ENCODE peak calls at places on chromosomes 7 and 10, in ten cellular contexts. One of them, this sample, is unnamed.

GRCh38 chr7:98755138-98755898 is 114.5 kb downstream of the TMEM130 start:
- DNase-seq in SW 1271: no peak
- DNase-seq in GM23338: peak
- DNase-seq in CD4-positive, CD25-positive, alpha-beta regulatory T cell: no peak
- DNase-seq in A172: no peak
- DNase-seq in activated CD8-positive, alpha-beta memory T cell treated with anti-CD3 and anti-CD28 coated beads for 4 hours: no peak
- DNase-seq in activated naive CD8-positive, alpha-beta T cell treated with anti-CD3 and anti-CD28 coated beads, Interleukin-2, amount 10 ng/mL, durations not matched to agents 7 days and 5 days: no peak
- DNase-seq in HAP-1: no peak
- DNase-seq in anterior cingulate cortex: no peak
- DNase-seq in ACHN: no peak
- DNase-seq in this sample: no peak

GRCh38 chr7:50308301-50309129 is 4.0 kb downstream of the IKZF1 start:
- DNase-seq in activated naive CD8-positive, alpha-beta T cell treated with anti-CD3 and anti-CD28 coated beads, Interleukin-2, amount 10 ng/mL, durations not matched to agents 7 days and 5 days: peak
- DNase-seq in GM23338: no peak
- DNase-seq in CD4-positive, CD25-positive, alpha-beta regulatory T cell: no peak
- DNase-seq in SW 1271: no peak
- DNase-seq in A172: no peak
- DNase-seq in ACHN: no peak
- DNase-seq in anterior cingulate cortex: no peak
- DNase-seq in HAP-1: no peak
- DNase-seq in activated CD8-positive, alpha-beta memory T cell treated with anti-CD3 and anti-CD28 coated beads for 4 hours: no peak
- DNase-seq in this sample: no peak

GRCh38 chr7:142669074-142669654 is 80.1 kb upstream of the PRSS1 start:
- DNase-seq in activated naive CD8-positive, alpha-beta T cell treated with anti-CD3 and anti-CD28 coated beads, Interleukin-2, amount 10 ng/mL, durations not matched to agents 7 days and 5 days: no peak
- DNase-seq in A172: peak
- DNase-seq in SW 1271: no peak
- DNase-seq in activated CD8-positive, alpha-beta memory T cell treated with anti-CD3 and anti-CD28 coated beads for 4 hours: no peak
- DNase-seq in HAP-1: peak
- DNase-seq in CD4-positive, CD25-positive, alpha-beta regulatory T cell: peak
- DNase-seq in ACHN: peak
- DNase-seq in GM23338: peak
- DNase-seq in anterior cingulate cortex: no peak
- DNase-seq in this sample: peak

GRCh38 chr10:62559481-62560206 is 185.5 kb downstream of the ZNF365 start:
- DNase-seq in anterior cingulate cortex: no peak
- DNase-seq in HAP-1: no peak
- DNase-seq in activated naive CD8-positive, alpha-beta T cell treated with anti-CD3 and anti-CD28 coated beads, Interleukin-2, amount 10 ng/mL, durations not matched to agents 7 days and 5 days: no peak
- DNase-seq in GM23338: no peak
- DNase-seq in ACHN: no peak
- DNase-seq in CD4-positive, CD25-positive, alpha-beta regulatory T cell: no peak
- DNase-seq in SW 1271: no peak
- DNase-seq in activated CD8-positive, alpha-beta memory T cell treated with anti-CD3 and anti-CD28 coated beads for 4 hours: no peak
- DNase-seq in A172: no peak
- DNase-seq in this sample: no peak

GRCh38 chr7:130883928-130884327 is 149.9 kb upstream of the KLF14 start:
- DNase-seq in anterior cingulate cortex: no peak
- DNase-seq in GM23338: no peak
- DNase-seq in HAP-1: no peak
- DNase-seq in activated naive CD8-positive, alpha-beta T cell treated with anti-CD3 and anti-CD28 coated beads, Interleukin-2, amount 10 ng/mL, durations not matched to agents 7 days and 5 days: no peak
- DNase-seq in ACHN: no peak
- DNase-seq in CD4-positive, CD25-positive, alpha-beta regulatory T cell: no peak
- DNase-seq in A172: no peak
- DNase-seq in activated CD8-positive, alpha-beta memory T cell treated with anti-CD3 and anti-CD28 coated beads for 4 hours: no peak
- DNase-seq in SW 1271: no peak
- DNase-seq in this sample: no peak

GRCh38 chr10:86960863-86961434 is 2.5 kb downstream of the SNCG start:
- DNase-seq in ACHN: no peak
- DNase-seq in anterior cingulate cortex: no peak
- DNase-seq in activated CD8-positive, alpha-beta memory T cell treated with anti-CD3 and anti-CD28 coated beads for 4 hours: no peak
- DNase-seq in HAP-1: no peak
- DNase-seq in A172: no peak
- DNase-seq in activated naive CD8-positive, alpha-beta T cell treated with anti-CD3 and anti-CD28 coated beads, Interleukin-2, amount 10 ng/mL, durations not matched to agents 7 days and 5 days: no peak
- DNase-seq in CD4-positive, CD25-positive, alpha-beta regulatory T cell: no peak
- DNase-seq in GM23338: no peak
- DNase-seq in SW 1271: no peak
- DNase-seq in this sample: no peak

GRCh38 chr10:116001266-116001857 is 271.6 kb downstream of the GFRA1 start:
- DNase-seq in activated naive CD8-positive, alpha-beta T cell treated with anti-CD3 and anti-CD28 coated beads, Interleukin-2, amount 10 ng/mL, durations not matched to agents 7 days and 5 days: no peak
- DNase-seq in anterior cingulate cortex: no peak
- DNase-seq in GM23338: no peak
- DNase-seq in A172: no peak
- DNase-seq in HAP-1: no peak
- DNase-seq in ACHN: no peak
- DNase-seq in activated CD8-positive, alpha-beta memory T cell treated with anti-CD3 and anti-CD28 coated beads for 4 hours: no peak
- DNase-seq in CD4-positive, CD25-positive, alpha-beta regulatory T cell: no peak
- DNase-seq in SW 1271: no peak
- DNase-seq in this sample: no peak

GRCh38 chr7:117907058-117907633 is 33.9 kb upstream of the CTTNBP2 start:
- DNase-seq in activated CD8-positive, alpha-beta memory T cell treated with anti-CD3 and anti-CD28 coated beads for 4 hours: no peak
- DNase-seq in SW 1271: no peak
- DNase-seq in HAP-1: peak
- DNase-seq in A172: no peak
- DNase-seq in ACHN: no peak
- DNase-seq in CD4-positive, CD25-positive, alpha-beta regulatory T cell: no peak
- DNase-seq in anterior cingulate cortex: no peak
- DNase-seq in activated naive CD8-positive, alpha-beta T cell treated with anti-CD3 and anti-CD28 coated beads, Interleukin-2, amount 10 ng/mL, durations not matched to agents 7 days and 5 days: no peak
- DNase-seq in GM23338: peak
- DNase-seq in this sample: no peak

GRCh38 chr10:51029172-51029641 is 45.1 kb upstream of the PRKG1 start:
- DNase-seq in activated CD8-positive, alpha-beta memory T cell treated with anti-CD3 and anti-CD28 coated beads for 4 hours: no peak
- DNase-seq in SW 1271: no peak
- DNase-seq in anterior cingulate cortex: no peak
- DNase-seq in activated naive CD8-positive, alpha-beta T cell treated with anti-CD3 and anti-CD28 coated beads, Interleukin-2, amount 10 ng/mL, durations not matched to agents 7 days and 5 days: no peak
- DNase-seq in GM23338: no peak
- DNase-seq in CD4-positive, CD25-positive, alpha-beta regulatory T cell: no peak
- DNase-seq in ACHN: no peak
- DNase-seq in A172: no peak
- DNase-seq in HAP-1: no peak
- DNase-seq in this sample: no peak

GRCh38 chr7:26046150-26046549 is 105.8 kb upstream of the NFE2L3 start:
- DNase-seq in GM23338: no peak
- DNase-seq in activated naive CD8-positive, alpha-beta T cell treated with anti-CD3 and anti-CD28 coated beads, Interleukin-2, amount 10 ng/mL, durations not matched to agents 7 days and 5 days: no peak
- DNase-seq in ACHN: peak
- DNase-seq in A172: no peak
- DNase-seq in SW 1271: no peak
- DNase-seq in anterior cingulate cortex: no peak
- DNase-seq in HAP-1: no peak
- DNase-seq in CD4-positive, CD25-positive, alpha-beta regulatory T cell: no peak
- DNase-seq in activated CD8-positive, alpha-beta memory T cell treated with anti-CD3 and anti-CD28 coated beads for 4 hours: no peak
- DNase-seq in this sample: no peak

GRCh38 chr10:110174201-110174600 is 33.2 kb upstream of the MXI1 start:
- DNase-seq in activated naive CD8-positive, alpha-beta T cell treated with anti-CD3 and anti-CD28 coated beads, Interleukin-2, amount 10 ng/mL, durations not matched to agents 7 days and 5 days: no peak
- DNase-seq in A172: no peak
- DNase-seq in GM23338: no peak
- DNase-seq in CD4-positive, CD25-positive, alpha-beta regulatory T cell: no peak
- DNase-seq in ACHN: no peak
- DNase-seq in SW 1271: no peak
- DNase-seq in anterior cingulate cortex: no peak
- DNase-seq in activated CD8-positive, alpha-beta memory T cell treated with anti-CD3 and anti-CD28 coated beads for 4 hours: no peak
- DNase-seq in HAP-1: peak
- DNase-seq in this sample: no peak

GRCh38 chr7:140196361-140197217 is 19.8 kb upstream of the KDM7A start:
- DNase-seq in A172: peak
- DNase-seq in CD4-positive, CD25-positive, alpha-beta regulatory T cell: no peak
- DNase-seq in HAP-1: no peak
- DNase-seq in activated naive CD8-positive, alpha-beta T cell treated with anti-CD3 and anti-CD28 coated beads, Interleukin-2, amount 10 ng/mL, durations not matched to agents 7 days and 5 days: no peak
- DNase-seq in GM23338: no peak
- DNase-seq in ACHN: no peak
- DNase-seq in anterior cingulate cortex: no peak
- DNase-seq in SW 1271: no peak
- DNase-seq in activated CD8-positive, alpha-beta memory T cell treated with anti-CD3 and anti-CD28 coated beads for 4 hours: no peak
- DNase-seq in this sample: no peak

GRCh38 chr10:112562803-112563663 is 116.0 kb downstream of the VTI1A start:
- DNase-seq in GM23338: no peak
- DNase-seq in HAP-1: no peak
- DNase-seq in activated CD8-positive, alpha-beta memory T cell treated with anti-CD3 and anti-CD28 coated beads for 4 hours: no peak
- DNase-seq in anterior cingulate cortex: no peak
- DNase-seq in A172: no peak
- DNase-seq in CD4-positive, CD25-positive, alpha-beta regulatory T cell: no peak
- DNase-seq in ACHN: no peak
- DNase-seq in SW 1271: no peak
- DNase-seq in activated naive CD8-positive, alpha-beta T cell treated with anti-CD3 and anti-CD28 coated beads, Interleukin-2, amount 10 ng/mL, durations not matched to agents 7 days and 5 days: no peak
- DNase-seq in this sample: peak

GRCh38 chr10:81872206-81872605 is 2.8 kb upstream of the NRG3 start:
- DNase-seq in CD4-positive, CD25-positive, alpha-beta regulatory T cell: no peak
- DNase-seq in ACHN: peak
- DNase-seq in SW 1271: no peak
- DNase-seq in A172: peak
- DNase-seq in activated naive CD8-positive, alpha-beta T cell treated with anti-CD3 and anti-CD28 coated beads, Interleukin-2, amount 10 ng/mL, durations not matched to agents 7 days and 5 days: no peak
- DNase-seq in HAP-1: no peak
- DNase-seq in anterior cingulate cortex: no peak
- DNase-seq in GM23338: no peak
- DNase-seq in activated CD8-positive, alpha-beta memory T cell treated with anti-CD3 and anti-CD28 coated beads for 4 hours: no peak
- DNase-seq in this sample: peak

GRCh38 chr10:122084286-122085041 is 95.5 kb downstream of the TACC2 start:
- DNase-seq in SW 1271: no peak
- DNase-seq in HAP-1: no peak
- DNase-seq in A172: no peak
- DNase-seq in GM23338: no peak
- DNase-seq in activated CD8-positive, alpha-beta memory T cell treated with anti-CD3 and anti-CD28 coated beads for 4 hours: no peak
- DNase-seq in activated naive CD8-positive, alpha-beta T cell treated with anti-CD3 and anti-CD28 coated beads, Interleukin-2, amount 10 ng/mL, durations not matched to agents 7 days and 5 days: no peak
- DNase-seq in anterior cingulate cortex: no peak
- DNase-seq in ACHN: no peak
- DNase-seq in CD4-positive, CD25-positive, alpha-beta regulatory T cell: no peak
- DNase-seq in this sample: no peak

GRCh38 chr7:157682946-157683239 is 346.1 kb downstream of the DNAJB6 start:
- DNase-seq in SW 1271: no peak
- DNase-seq in A172: no peak
- DNase-seq in GM23338: no peak
- DNase-seq in ACHN: no peak
- DNase-seq in activated naive CD8-positive, alpha-beta T cell treated with anti-CD3 and anti-CD28 coated beads, Interleukin-2, amount 10 ng/mL, durations not matched to agents 7 days and 5 days: no peak
- DNase-seq in activated CD8-positive, alpha-beta memory T cell treated with anti-CD3 and anti-CD28 coated beads for 4 hours: no peak
- DNase-seq in HAP-1: no peak
- DNase-seq in CD4-positive, CD25-positive, alpha-beta regulatory T cell: no peak
- DNase-seq in anterior cingulate cortex: no peak
- DNase-seq in this sample: no peak

GRCh38 chr7:56199639-56200038 is 83.4 kb upstream of the NUPR2 start:
- DNase-seq in activated naive CD8-positive, alpha-beta T cell treated with anti-CD3 and anti-CD28 coated beads, Interleukin-2, amount 10 ng/mL, durations not matched to agents 7 days and 5 days: no peak
- DNase-seq in CD4-positive, CD25-positive, alpha-beta regulatory T cell: no peak
- DNase-seq in A172: no peak
- DNase-seq in GM23338: no peak
- DNase-seq in SW 1271: no peak
- DNase-seq in HAP-1: no peak
- DNase-seq in activated CD8-positive, alpha-beta memory T cell treated with anti-CD3 and anti-CD28 coated beads for 4 hours: no peak
- DNase-seq in anterior cingulate cortex: no peak
- DNase-seq in ACHN: no peak
- DNase-seq in this sample: no peak

GRCh38 chr7:143381427-143382125 is 431 bp downstream of the ZYX start:
- DNase-seq in ACHN: peak
- DNase-seq in CD4-positive, CD25-positive, alpha-beta regulatory T cell: no peak
- DNase-seq in activated naive CD8-positive, alpha-beta T cell treated with anti-CD3 and anti-CD28 coated beads, Interleukin-2, amount 10 ng/mL, durations not matched to agents 7 days and 5 days: no peak
- DNase-seq in GM23338: no peak
- DNase-seq in anterior cingulate cortex: no peak
- DNase-seq in A172: peak
- DNase-seq in activated CD8-positive, alpha-beta memory T cell treated with anti-CD3 and anti-CD28 coated beads for 4 hours: no peak
- DNase-seq in SW 1271: no peak
- DNase-seq in HAP-1: no peak
- DNase-seq in this sample: peak

GRCh38 chr10:78910476-78910875 is 158.3 kb upstream of the ZMIZ1 start:
- DNase-seq in SW 1271: no peak
- DNase-seq in anterior cingulate cortex: no peak
- DNase-seq in activated naive CD8-positive, alpha-beta T cell treated with anti-CD3 and anti-CD28 coated beads, Interleukin-2, amount 10 ng/mL, durations not matched to agents 7 days and 5 days: no peak
- DNase-seq in A172: no peak
- DNase-seq in ACHN: no peak
- DNase-seq in HAP-1: no peak
- DNase-seq in GM23338: no peak
- DNase-seq in CD4-positive, CD25-positive, alpha-beta regulatory T cell: no peak
- DNase-seq in activated CD8-positive, alpha-beta memory T cell treated with anti-CD3 and anti-CD28 coated beads for 4 hours: no peak
- DNase-seq in this sample: no peak

GRCh38 chr10:99975942-99976809 is 33.6 kb downstream of the DNMBP start:
- DNase-seq in GM23338: no peak
- DNase-seq in SW 1271: no peak
- DNase-seq in A172: no peak
- DNase-seq in CD4-positive, CD25-positive, alpha-beta regulatory T cell: no peak
- DNase-seq in activated naive CD8-positive, alpha-beta T cell treated with anti-CD3 and anti-CD28 coated beads, Interleukin-2, amount 10 ng/mL, durations not matched to agents 7 days and 5 days: no peak
- DNase-seq in anterior cingulate cortex: no peak
- DNase-seq in HAP-1: no peak
- DNase-seq in ACHN: no peak
- DNase-seq in activated CD8-positive, alpha-beta memory T cell treated with anti-CD3 and anti-CD28 coated beads for 4 hours: no peak
- DNase-seq in this sample: no peak